ENCODE peak calls at places on chromosomes 4 and X, in eight cellular contexts. One of them, this sample, is unnamed.

GRCh38 chr4:127284236-127284635 is 348.5 kb upstream of the INTU start:
- DNase-seq in AG08395: peak
- DNase-seq in activated CD8-positive, alpha-beta memory T cell treated with anti-CD3 and anti-CD28 coated beads for 48 hours: no peak
- DNase-seq in foreskin fibroblast: peak
- DNase-seq in stimulated activated CD4-positive, alpha-beta T cell treated with anti-CD3 and anti-CD28 coated beads, Interleukin-12 subunit alpha, Interleukin-12 subunit beta, amount 100 ng/mL, for 24 hours: no peak
- DNase-seq in amygdala: no peak
- DNase-seq in GM23338: no peak
- DNase-seq in choroid plexus epithelial cell: peak
- DNase-seq in this sample: no peak

GRCh38 chr4:125322363-125322730 is 7.6 kb downstream of the FAT4 start:
- DNase-seq in GM23338: no peak
- DNase-seq in amygdala: no peak
- DNase-seq in choroid plexus epithelial cell: peak
- DNase-seq in AG08395: no peak
- DNase-seq in foreskin fibroblast: peak
- DNase-seq in stimulated activated CD4-positive, alpha-beta T cell treated with anti-CD3 and anti-CD28 coated beads, Interleukin-12 subunit alpha, Interleukin-12 subunit beta, amount 100 ng/mL, for 24 hours: no peak
- DNase-seq in activated CD8-positive, alpha-beta memory T cell treated with anti-CD3 and anti-CD28 coated beads for 48 hours: no peak
- DNase-seq in this sample: no peak

GRCh38 chr4:185379326-185380295 is 16.1 kb downstream of the LRP2BP start:
- DNase-seq in choroid plexus epithelial cell: no peak
- DNase-seq in GM23338: no peak
- DNase-seq in AG08395: no peak
- DNase-seq in stimulated activated CD4-positive, alpha-beta T cell treated with anti-CD3 and anti-CD28 coated beads, Interleukin-12 subunit alpha, Interleukin-12 subunit beta, amount 100 ng/mL, for 24 hours: no peak
- DNase-seq in amygdala: no peak
- DNase-seq in activated CD8-positive, alpha-beta memory T cell treated with anti-CD3 and anti-CD28 coated beads for 48 hours: no peak
- DNase-seq in foreskin fibroblast: no peak
- DNase-seq in this sample: no peak

GRCh38 chrX:21963736-21964135 is 23.2 kb downstream of the SMS start:
- DNase-seq in AG08395: peak
- DNase-seq in amygdala: no peak
- DNase-seq in activated CD8-positive, alpha-beta memory T cell treated with anti-CD3 and anti-CD28 coated beads for 48 hours: no peak
- DNase-seq in foreskin fibroblast: peak
- DNase-seq in stimulated activated CD4-positive, alpha-beta T cell treated with anti-CD3 and anti-CD28 coated beads, Interleukin-12 subunit alpha, Interleukin-12 subunit beta, amount 100 ng/mL, for 24 hours: no peak
- DNase-seq in choroid plexus epithelial cell: peak
- DNase-seq in GM23338: no peak
- DNase-seq in this sample: no peak

GRCh38 chrX:120660638-120661037 is 30.8 kb upstream of the C1GALT1C1 start:
- DNase-seq in choroid plexus epithelial cell: no peak
- DNase-seq in foreskin fibroblast: peak
- DNase-seq in GM23338: no peak
- DNase-seq in AG08395: peak
- DNase-seq in stimulated activated CD4-positive, alpha-beta T cell treated with anti-CD3 and anti-CD28 coated beads, Interleukin-12 subunit alpha, Interleukin-12 subunit beta, amount 100 ng/mL, for 24 hours: no peak
- DNase-seq in activated CD8-positive, alpha-beta memory T cell treated with anti-CD3 and anti-CD28 coated beads for 48 hours: no peak
- DNase-seq in amygdala: no peak
- DNase-seq in this sample: no peak

GRCh38 chr4:42654606-42655005 is 2.3 kb downstream of the ATP8A1 start:
- DNase-seq in activated CD8-positive, alpha-beta memory T cell treated with anti-CD3 and anti-CD28 coated beads for 48 hours: no peak
- DNase-seq in foreskin fibroblast: peak
- DNase-seq in choroid plexus epithelial cell: peak
- DNase-seq in GM23338: no peak
- DNase-seq in amygdala: no peak
- DNase-seq in stimulated activated CD4-positive, alpha-beta T cell treated with anti-CD3 and anti-CD28 coated beads, Interleukin-12 subunit alpha, Interleukin-12 subunit beta, amount 100 ng/mL, for 24 hours: no peak
- DNase-seq in AG08395: peak
- DNase-seq in this sample: no peak

GRCh38 chrX:13955975-13956374 is 73.7 kb downstream of the GEMIN8 start:
- DNase-seq in choroid plexus epithelial cell: no peak
- DNase-seq in foreskin fibroblast: no peak
- DNase-seq in stimulated activated CD4-positive, alpha-beta T cell treated with anti-CD3 and anti-CD28 coated beads, Interleukin-12 subunit alpha, Interleukin-12 subunit beta, amount 100 ng/mL, for 24 hours: no peak
- DNase-seq in activated CD8-positive, alpha-beta memory T cell treated with anti-CD3 and anti-CD28 coated beads for 48 hours: no peak
- DNase-seq in GM23338: no peak
- DNase-seq in amygdala: no peak
- DNase-seq in AG08395: no peak
- DNase-seq in this sample: no peak

GRCh38 chrX:40471965-40472648 is 108.7 kb upstream of the ATP6AP2 start:
- DNase-seq in foreskin fibroblast: peak
- DNase-seq in amygdala: peak
- DNase-seq in activated CD8-positive, alpha-beta memory T cell treated with anti-CD3 and anti-CD28 coated beads for 48 hours: no peak
- DNase-seq in choroid plexus epithelial cell: peak
- DNase-seq in GM23338: peak
- DNase-seq in stimulated activated CD4-positive, alpha-beta T cell treated with anti-CD3 and anti-CD28 coated beads, Interleukin-12 subunit alpha, Interleukin-12 subunit beta, amount 100 ng/mL, for 24 hours: no peak
- DNase-seq in AG08395: peak
- DNase-seq in this sample: peak

GRCh38 chr4:153488006-153488718 is 22.0 kb downstream of the TMEM131L start:
- DNase-seq in amygdala: no peak
- DNase-seq in choroid plexus epithelial cell: peak
- DNase-seq in stimulated activated CD4-positive, alpha-beta T cell treated with anti-CD3 and anti-CD28 coated beads, Interleukin-12 subunit alpha, Interleukin-12 subunit beta, amount 100 ng/mL, for 24 hours: no peak
- DNase-seq in GM23338: no peak
- DNase-seq in foreskin fibroblast: no peak
- DNase-seq in activated CD8-positive, alpha-beta memory T cell treated with anti-CD3 and anti-CD28 coated beads for 48 hours: no peak
- DNase-seq in AG08395: no peak
- DNase-seq in this sample: peak

This sample was measured in stimulated activated naive B cell treated with anti-CD40 and anti-IgM and Interleukin-4, amounts not matched to agents 10 μg/mL and 1 μg/mL and 100 μg/mL, for 72 hours.